ENCODE peak calls at places on chromosomes 3 and 15, in seven cellular contexts. One of them, this sample, is unnamed.
A peak's percentile ranks its signal among the peaks of the same experiment; 100 is the strongest.

GRCh38 chr3:69379661-69380060 is 6.2 kb downstream of the FRMD4B start:
- DNase-seq in body of pancreas: no peak
- DNase-seq in CD8-positive, alpha-beta memory T cell: no peak
- DNase-seq in stomach: no peak
- DNase-seq in ascending aorta: no peak
- DNase-seq in psoas muscle: no peak
- DNase-seq in A673: no peak
- DNase-seq in this sample: no peak

GRCh38 chr3:152359385-152360248 is 90.9 kb downstream of the MBNL1 start:
- DNase-seq in body of pancreas: no peak
- DNase-seq in CD8-positive, alpha-beta memory T cell: no peak
- DNase-seq in stomach: no peak
- DNase-seq in ascending aorta: no peak
- DNase-seq in psoas muscle: no peak
- DNase-seq in A673: no peak
- DNase-seq in this sample: no peak

GRCh38 chr3:127077068-127077467 is 94.2 kb downstream of the PLXNA1 start:
- DNase-seq in body of pancreas: no peak
- DNase-seq in CD8-positive, alpha-beta memory T cell: no peak
- DNase-seq in stomach: no peak
- DNase-seq in ascending aorta: no peak
- DNase-seq in psoas muscle: no peak
- DNase-seq in A673: no peak
- DNase-seq in this sample: no peak

GRCh38 chr15:27410986-27411385 is 440.0 kb downstream of the GABRG3 start:
- DNase-seq in body of pancreas: no peak
- DNase-seq in CD8-positive, alpha-beta memory T cell: no peak
- DNase-seq in stomach: no peak
- DNase-seq in ascending aorta: no peak
- DNase-seq in psoas muscle: no peak
- DNase-seq in A673: no peak
- DNase-seq in this sample: no peak

GRCh38 chr3:184545769-184546168 is 15.8 kb upstream of the EPHB3 start:
- DNase-seq in body of pancreas: no peak
- DNase-seq in CD8-positive, alpha-beta memory T cell: no peak
- DNase-seq in stomach: no peak
- DNase-seq in ascending aorta: no peak
- DNase-seq in psoas muscle: no peak
- DNase-seq in A673: no peak
- DNase-seq in this sample: no peak

GRCh38 chr15:99180287-99180962 is 69.0 kb downstream of the TTC23 start:
- DNase-seq in body of pancreas: no peak
- DNase-seq in CD8-positive, alpha-beta memory T cell: no peak
- DNase-seq in stomach: no peak
- DNase-seq in ascending aorta: no peak
- DNase-seq in psoas muscle: no peak
- DNase-seq in A673: no peak
- DNase-seq in this sample: no peak

GRCh38 chr3:71651625-71652024 is 68.1 kb upstream of the FOXP1 start:
- DNase-seq in body of pancreas: no peak
- DNase-seq in CD8-positive, alpha-beta memory T cell: no peak
- DNase-seq in stomach: no peak
- DNase-seq in ascending aorta: no peak
- DNase-seq in psoas muscle: no peak
- DNase-seq in A673: no peak
- DNase-seq in this sample: no peak

GRCh38 chr3:172089250-172089649 is 49.9 kb downstream of the FNDC3B start:
- DNase-seq in body of pancreas: no peak
- DNase-seq in CD8-positive, alpha-beta memory T cell: no peak
- DNase-seq in stomach: no peak
- DNase-seq in ascending aorta: no peak
- DNase-seq in psoas muscle: no peak
- DNase-seq in A673: no peak
- DNase-seq in this sample: no peak

GRCh38 chr15:51952805-51953204 is 18.8 kb downstream of the LEO1 start:
- DNase-seq in body of pancreas: no peak
- DNase-seq in CD8-positive, alpha-beta memory T cell: no peak
- DNase-seq in stomach: no peak
- DNase-seq in ascending aorta: no peak
- DNase-seq in psoas muscle: no peak
- DNase-seq in A673: no peak
- DNase-seq in this sample: no peak

GRCh38 chr15:66387176-66388056 is 704 bp downstream of the MAP2K1 start:
- DNase-seq in body of pancreas: peak; percentile 66
- DNase-seq in CD8-positive, alpha-beta memory T cell: peak; percentile 50
- DNase-seq in stomach: peak; percentile 67
- DNase-seq in ascending aorta: peak; percentile 81
- DNase-seq in psoas muscle: peak; percentile 86
- DNase-seq in A673: peak; percentile 63
- DNase-seq in this sample: peak; percentile 52

GRCh38 chr3:177179281-177180067 is 17.8 kb downstream of the TBL1XR1 start:
- DNase-seq in body of pancreas: no peak
- DNase-seq in CD8-positive, alpha-beta memory T cell: no peak
- DNase-seq in stomach: no peak
- DNase-seq in ascending aorta: no peak
- DNase-seq in psoas muscle: no peak
- DNase-seq in A673: no peak
- DNase-seq in this sample: no peak

GRCh38 chr3:14275962-14276909 is 97.6 kb downstream of the LSM3 start:
- DNase-seq in body of pancreas: no peak
- DNase-seq in CD8-positive, alpha-beta memory T cell: no peak
- DNase-seq in stomach: no peak
- DNase-seq in ascending aorta: no peak
- DNase-seq in psoas muscle: no peak
- DNase-seq in A673: no peak
- DNase-seq in this sample: no peak

GRCh38 chr3:14277557-14277956 is 98.9 kb downstream of the LSM3 start:
- DNase-seq in body of pancreas: no peak
- DNase-seq in CD8-positive, alpha-beta memory T cell: no peak
- DNase-seq in stomach: no peak
- DNase-seq in ascending aorta: no peak
- DNase-seq in psoas muscle: no peak
- DNase-seq in A673: no peak
- DNase-seq in this sample: no peak

GRCh38 chr3:14274537-14274936 is 95.9 kb downstream of the LSM3 start:
- DNase-seq in body of pancreas: no peak
- DNase-seq in CD8-positive, alpha-beta memory T cell: no peak
- DNase-seq in stomach: no peak
- DNase-seq in ascending aorta: no peak
- DNase-seq in psoas muscle: no peak
- DNase-seq in A673: peak; percentile 25
- DNase-seq in this sample: no peak

GRCh38 chr3:14273886-14274517 is 95.4 kb downstream of the LSM3 start:
- DNase-seq in body of pancreas: no peak
- DNase-seq in CD8-positive, alpha-beta memory T cell: no peak
- DNase-seq in stomach: no peak
- DNase-seq in ascending aorta: no peak
- DNase-seq in psoas muscle: no peak
- DNase-seq in A673: no peak
- DNase-seq in this sample: no peak

DNA sequence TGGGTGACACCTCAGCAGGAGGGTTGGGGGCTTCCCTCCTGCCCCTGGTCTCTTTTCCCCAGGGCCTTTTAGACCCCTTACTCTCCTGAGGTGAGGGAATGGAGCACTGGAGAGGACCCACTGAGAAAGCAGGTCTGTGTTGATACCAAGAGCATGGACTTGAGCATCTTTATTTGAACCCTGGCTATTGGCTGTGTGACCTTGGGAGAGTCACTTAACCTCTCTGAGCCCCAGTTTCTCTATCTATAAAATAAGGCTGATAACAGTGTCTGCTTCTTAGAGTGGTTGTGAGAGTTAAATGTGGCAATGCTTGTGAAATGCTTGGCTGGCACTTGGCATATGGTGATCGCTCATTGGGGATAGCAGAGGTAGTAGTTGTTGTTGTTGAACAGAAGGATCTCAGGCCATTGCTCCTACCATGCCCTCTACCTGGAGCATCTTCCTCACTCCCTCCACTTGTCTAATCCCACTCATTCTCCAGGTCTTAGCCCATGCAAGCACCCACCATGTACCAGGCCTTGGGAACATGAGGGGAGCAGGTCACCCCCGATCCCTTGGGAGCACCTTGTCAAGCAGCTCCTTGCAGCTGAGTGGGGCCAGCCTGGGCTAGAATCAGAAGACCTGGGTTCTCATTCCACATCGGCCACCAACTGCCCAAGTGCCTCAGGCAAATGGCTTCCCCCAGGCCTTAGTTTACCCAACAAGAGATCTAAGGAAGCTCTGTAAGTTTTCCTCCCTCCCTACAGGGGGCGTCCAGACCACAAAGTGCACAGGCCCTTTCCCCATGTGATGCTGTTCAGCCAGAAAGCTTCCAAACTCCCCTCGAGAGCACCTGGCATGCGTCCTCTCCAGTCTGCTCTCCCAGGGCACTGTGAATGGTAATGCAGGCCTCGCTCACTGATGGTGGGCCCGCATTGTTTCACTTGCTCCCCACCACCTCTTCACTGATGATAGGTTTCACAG is 96.7 kb downstream of the LSM3 start:
- DNase-seq in body of pancreas: no peak
- DNase-seq in CD8-positive, alpha-beta memory T cell: no peak
- DNase-seq in stomach: no peak
- DNase-seq in ascending aorta: no peak
- DNase-seq in psoas muscle: no peak
- DNase-seq in A673: peak; percentile 30
- DNase-seq in this sample: no peak
- H3K27ac ChIP-seq in body of pancreas: no peak overlapping the region
- H3K27ac ChIP-seq in CD8-positive, alpha-beta memory T cell: no peak overlapping the region
- H3K27ac ChIP-seq in stomach: no peak overlapping the region
- H3K27ac ChIP-seq in ascending aorta: no peak overlapping the region
- H3K27ac ChIP-seq in psoas muscle: no peak overlapping the region
- H3K27ac ChIP-seq in A673: no peak overlapping the region
- H3K27ac ChIP-seq in this sample: no peak overlapping the region

DNA sequence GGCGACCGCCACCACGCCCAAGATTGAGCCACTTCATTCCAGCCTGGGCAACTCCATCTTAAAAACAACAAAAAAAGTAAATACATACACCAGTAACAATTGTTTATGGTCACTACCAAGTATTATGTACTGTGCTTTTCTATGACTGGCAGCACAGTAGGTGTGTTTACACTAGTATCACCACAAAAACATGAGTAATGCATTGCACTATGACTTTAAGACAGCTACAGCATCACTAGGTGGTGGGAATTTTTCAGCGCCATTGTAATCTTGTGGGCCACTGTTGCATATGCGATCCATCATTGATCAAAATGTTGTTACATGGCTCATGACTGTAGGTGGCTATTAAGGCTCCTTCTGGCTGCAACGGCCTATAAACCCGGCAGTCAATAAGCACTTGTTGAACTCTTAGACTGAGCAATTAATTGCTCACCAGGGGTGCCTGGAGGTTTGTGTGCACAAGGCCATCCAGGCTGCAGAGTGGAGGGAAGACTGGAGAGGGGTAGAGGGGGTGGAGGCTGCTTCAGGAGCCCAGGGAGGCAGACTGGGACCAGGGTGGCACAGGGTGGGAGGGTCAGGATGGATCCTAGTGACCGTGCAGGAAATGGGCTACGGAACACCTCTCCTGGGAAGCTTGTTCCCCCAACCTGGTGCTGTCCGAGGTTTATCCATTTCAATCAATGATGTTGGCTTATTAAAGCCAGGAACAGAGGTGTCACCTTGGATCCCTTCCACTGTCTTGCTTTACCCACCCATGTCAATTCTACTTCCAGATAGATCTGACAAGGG is 17.9 kb upstream of the COPG1 start:
- DNase-seq in body of pancreas: no peak
- DNase-seq in CD8-positive, alpha-beta memory T cell: no peak
- DNase-seq in stomach: no peak
- DNase-seq in ascending aorta: no peak
- DNase-seq in psoas muscle: no peak
- DNase-seq in A673: no peak
- DNase-seq in this sample: no peak
- H3K27ac ChIP-seq in body of pancreas: no peak overlapping the region
- H3K27ac ChIP-seq in CD8-positive, alpha-beta memory T cell: no peak overlapping the region
- H3K27ac ChIP-seq in stomach: peak overlapping the region; percentile 12
- H3K27ac ChIP-seq in ascending aorta: no peak overlapping the region
- H3K27ac ChIP-seq in psoas muscle: no peak overlapping the region
- H3K27ac ChIP-seq in A673: no peak overlapping the region
- H3K27ac ChIP-seq in this sample: no peak overlapping the region

DNA sequence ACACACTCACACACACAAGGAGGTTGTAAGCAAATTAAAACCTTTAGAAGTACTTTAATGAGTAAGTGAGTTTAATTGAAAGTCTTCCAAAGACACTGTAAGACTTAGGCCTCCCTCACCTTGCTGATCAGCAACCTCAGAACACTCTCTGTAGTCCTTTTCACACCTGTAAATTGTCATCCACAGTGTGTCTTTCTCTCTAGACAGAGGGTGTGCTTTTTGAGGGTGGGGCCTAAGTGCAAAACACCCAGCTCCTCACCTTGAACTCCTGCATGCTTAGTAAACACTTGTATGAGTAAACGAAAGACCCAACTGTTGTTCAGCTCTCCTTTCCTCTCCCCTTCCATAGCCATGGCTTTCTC is 183.2 kb upstream of the IL12A start:
- DNase-seq in body of pancreas: no peak
- DNase-seq in CD8-positive, alpha-beta memory T cell: no peak
- DNase-seq in stomach: no peak
- DNase-seq in ascending aorta: no peak
- DNase-seq in psoas muscle: no peak
- DNase-seq in A673: no peak
- DNase-seq in this sample: no peak
- H3K27ac ChIP-seq in body of pancreas: no peak overlapping the region
- H3K27ac ChIP-seq in CD8-positive, alpha-beta memory T cell: no peak overlapping the region
- H3K27ac ChIP-seq in stomach: peak overlapping the region; percentile 5
- H3K27ac ChIP-seq in ascending aorta: peak overlapping the region; percentile 59
- H3K27ac ChIP-seq in psoas muscle: no peak overlapping the region
- H3K27ac ChIP-seq in A673: no peak overlapping the region
- H3K27ac ChIP-seq in this sample: no peak overlapping the region

GRCh38 chr3:101724329-101725191 is at the start of gene CEP97:
- DNase-seq in body of pancreas: peak; percentile 86
- DNase-seq in CD8-positive, alpha-beta memory T cell: peak; percentile 79
- DNase-seq in stomach: peak; percentile 88
- DNase-seq in ascending aorta: peak; percentile 96
- DNase-seq in psoas muscle: peak; percentile 94
- DNase-seq in A673: peak; percentile 98
- DNase-seq in this sample: peak; percentile 80

GRCh38 chr3:101720851-101721649 is 3.4 kb upstream of the CEP97 start:
- DNase-seq in body of pancreas: no peak
- DNase-seq in CD8-positive, alpha-beta memory T cell: no peak
- DNase-seq in stomach: no peak
- DNase-seq in ascending aorta: no peak
- DNase-seq in psoas muscle: no peak
- DNase-seq in A673: peak; percentile 45
- DNase-seq in this sample: no peak

GRCh38 chr3:101722394-101723173 is 1.8 kb upstream of the CEP97 start:
- DNase-seq in body of pancreas: no peak
- DNase-seq in CD8-positive, alpha-beta memory T cell: no peak
- DNase-seq in stomach: no peak
- DNase-seq in ascending aorta: no peak
- DNase-seq in psoas muscle: no peak
- DNase-seq in A673: no peak
- DNase-seq in this sample: no peak

GRCh38 chr3:101719604-101720185 is 4.7 kb upstream of the CEP97 start:
- DNase-seq in body of pancreas: no peak
- DNase-seq in CD8-positive, alpha-beta memory T cell: no peak
- DNase-seq in stomach: no peak
- DNase-seq in ascending aorta: no peak
- DNase-seq in psoas muscle: no peak
- DNase-seq in A673: no peak
- DNase-seq in this sample: no peak

DNA sequence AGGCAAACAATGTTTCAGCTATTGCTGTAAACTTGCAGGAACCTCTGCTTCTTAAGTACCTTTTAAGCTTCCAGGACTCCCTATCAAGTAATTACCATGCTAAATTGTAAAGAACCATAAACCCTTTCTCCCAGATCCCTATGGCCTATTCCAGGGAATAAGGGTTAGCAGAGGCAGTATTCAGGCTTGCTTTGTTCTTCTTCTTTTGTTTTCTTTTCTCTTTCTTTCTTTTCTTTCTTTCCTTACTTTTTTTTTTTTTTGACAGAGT is 2.8 kb upstream of the CEP97 start:
- DNase-seq in body of pancreas: no peak
- DNase-seq in CD8-positive, alpha-beta memory T cell: no peak
- DNase-seq in stomach: no peak
- DNase-seq in ascending aorta: no peak
- DNase-seq in psoas muscle: no peak
- DNase-seq in A673: no peak
- DNase-seq in this sample: no peak
- H3K27ac ChIP-seq in body of pancreas: no peak overlapping the region
- H3K27ac ChIP-seq in CD8-positive, alpha-beta memory T cell: no peak overlapping the region
- H3K27ac ChIP-seq in stomach: no peak overlapping the region
- H3K27ac ChIP-seq in ascending aorta: no peak overlapping the region
- H3K27ac ChIP-seq in psoas muscle: no peak overlapping the region
- H3K27ac ChIP-seq in A673: peak overlapping the region; percentile 72
- H3K27ac ChIP-seq in this sample: no peak overlapping the region

This sample was measured in effector memory CD4-positive, alpha-beta T cell.